ENCODE peak calls at places on chromosomes 6 and 20, in five cellular contexts. F is anterior cingulate cortex; E is RCC 7860; A is testis; I is stimulated activated CD4-positive, alpha-beta T cell treated with anti-CD3 and anti-CD28 coated beads, Interleukin-12 subunit alpha, Interleukin-12 subunit beta, amount 100 ng/mL, for 4 hours. B is an unnamed sample.

GRCh38 chr6:33428219-33428890 is 8.5 kb downstream of the SYNGAP1 start:
- DNase-seq in I (no peak), F (no peak), A (no peak), E (no peak), B (no peak)

GRCh38 chr20:22946594-22946993 is 88.5 kb upstream of the SSTR4 start:
- DNase-seq in F (no peak), I (no peak), E (no peak), A (no peak), B (no peak)

GRCh38 chr20:36777576-36777975 is 4.0 kb upstream of the DSN1 start:
- DNase-seq in E (no peak), A (no peak), I (no peak), F (no peak), B (no peak)

GRCh38 chr6:6870914-6871313 is 236.8 kb upstream of the RREB1 start:
- DNase-seq in A (no peak), I (no peak), E (no peak), F (no peak), B (no peak)

GRCh38 chr6:169993861-169994481 is 242.5 kb downstream of the ERMARD start:
- DNase-seq in I (no peak), E (no peak), F (no peak), A (peak), B (no peak)

GRCh38 chr6:399785-400517 is 8.4 kb downstream of the IRF4 start:
- DNase-seq in F (no peak), A (no peak), E (no peak), I (no peak), B (no peak)

GRCh38 chr20:33673411-33674293 is 576 bp downstream of the NECAB3 start:
- DNase-seq in E (peak), A (no peak), F (no peak), I (no peak), B (peak)

GRCh38 chr20:51712501-51713212 is 55.5 kb downstream of the ATP9A start:
- DNase-seq in I (no peak), A (peak), E (no peak), F (no peak), B (no peak)

GRCh38 chr6:165049362-165049761 is 260.0 kb downstream of the C6orf118 start:
- DNase-seq in F (no peak), I (no peak), A (peak), E (no peak), B (peak)

GRCh38 chr6:117483645-117484016 is 1.2 kb downstream of the DCBLD1 start:
- DNase-seq in E (peak), A (peak), F (no peak), I (no peak), B (no peak)

GRCh38 chr6:63844287-63844686 is 208.7 kb downstream of the PHF3 start:
- DNase-seq in F (no peak), I (no peak), E (no peak), A (no peak), B (no peak)

GRCh38 chr6:123879749-123880148 is 76.1 kb downstream of the NKAIN2 start:
- DNase-seq in I (no peak), A (no peak), F (no peak), E (no peak), B (no peak)

GRCh38 chr20:63896136-63896890 is 1.4 kb downstream of the DNAJC5 start:
- DNase-seq in F (peak), A (peak), I (no peak), E (peak), B (no peak)

GRCh38 chr6:81697564-81697963 is 54.9 kb downstream of the TENT5A start:
- DNase-seq in A (no peak), I (no peak), F (no peak), E (peak), B (no peak)

GRCh38 chr6:44537306-44538049 is 150.0 kb downstream of the CDC5L start:
- DNase-seq in E (no peak), I (no peak), A (no peak), F (no peak), B (no peak)

GRCh38 chr6:134007077-134007476 is 45.3 kb downstream of the SLC2A12 start:
- DNase-seq in I (no peak), E (no peak), A (no peak), F (no peak), B (no peak)

GRCh38 chr20:51910202-51911050 is 108.1 kb upstream of the SALL4 start:
- DNase-seq in E (no peak), I (no peak), A (no peak), F (no peak), B (no peak)

GRCh38 chr6:78835817-78836216 is 31.5 kb upstream of the IRAK1BP1 start:
- DNase-seq in I (no peak), A (no peak), E (no peak), F (no peak), B (no peak)

GRCh38 chr6:149990109-149990671 is 26.4 kb downstream of the ULBP1 start:
- DNase-seq in I (no peak), A (no peak), F (no peak), E (no peak), B (no peak)

GRCh38 chr6:138958595-138958994 is 29.5 kb downstream of the REPS1 start:
- DNase-seq in E (no peak), I (no peak), A (no peak), F (no peak), B (no peak)

GRCh38 chr20:31675828-31676533 is 38.3 kb downstream of the COX4I2 start:
- DNase-seq in A (peak), E (peak), I (peak), F (peak), B (no peak)

GRCh38 chr6:113619077-113619476 is 238.1 kb upstream of the MARCKS start:
- DNase-seq in A (no peak), I (no peak), E (no peak), F (no peak), B (no peak)

GRCh38 chr6:170407200-170407599 is 100.6 kb downstream of the FAM120B start:
- DNase-seq in I (no peak), A (no peak), F (no peak), E (no peak), B (no peak)

GRCh38 chr6:167007930-167008329 is 8.7 kb downstream of the CEP43 start:
- DNase-seq in A (no peak), F (no peak), I (no peak), E (no peak), B (no peak)

GRCh38 chr20:38209736-38210405 is 44.8 kb upstream of the TGM2 start:
- DNase-seq in I (no peak), E (peak), A (no peak), F (no peak), B (no peak)

GRCh38 chr6:6966127-6966526 is 141.6 kb upstream of the RREB1 start:
- DNase-seq in F (no peak), I (no peak), A (no peak), E (peak), B (no peak)

GRCh38 chr6:170445487-170445886 is 107.6 kb downstream of the PSMB1 start:
- DNase-seq in I (no peak), A (peak), E (no peak), F (no peak), B (no peak)

GRCh38 chr6:1481326-1481725 is 92.0 kb downstream of the FOXF2 start:
- DNase-seq in A (no peak), E (peak), I (no peak), F (no peak), B (no peak)

GRCh38 chr6:44076366-44077200 is 50.7 kb downstream of the MRPL14 start:
- DNase-seq in I (no peak), E (no peak), F (no peak), A (peak), B (no peak)

GRCh38 chr6:153563001-153563400 is 431.9 kb upstream of the RGS17 start:
- DNase-seq in A (no peak), I (no peak), E (no peak), F (no peak), B (no peak)

GRCh38 chr6:112245511-112246203 is 8.7 kb downstream of the LAMA4 start:
- DNase-seq in I (no peak), E (no peak), A (peak), F (no peak), B (no peak)

GRCh38 chr6:11920566-11920965 is 91.5 kb upstream of the HIVEP1 start:
- DNase-seq in A (no peak), F (no peak), E (no peak), I (no peak), B (no peak)

GRCh38 chr6:154482858-154483257 is 27.6 kb downstream of the CNKSR3 start:
- DNase-seq in I (no peak), F (no peak), A (no peak), E (no peak), B (no peak)

GRCh38 chr6:38776515-38776914 is 61.4 kb downstream of the DNAH8 start:
- DNase-seq in I (no peak), F (no peak), A (no peak), E (no peak), B (no peak)

B was measured in GM12891.